ENCODE peak calls at places on chromosomes 6 and 20, in six cellular contexts. One of them, this sample, is unnamed.

GRCh38 chr6:46410330-46410953 is 80.8 kb downstream of the RCAN2 start:
- DNase-seq in aorta: no peak
- DNase-seq in effector memory CD4-positive, alpha-beta T cell: no peak
- DNase-seq in esophagus squamous epithelium: no peak
- DNase-seq in H9: no peak
- DNase-seq in uterus: no peak
- DNase-seq in this sample: no peak

GRCh38 chr6:117477988-117478852 is 4.3 kb upstream of the DCBLD1 start:
- DNase-seq in effector memory CD4-positive, alpha-beta T cell: no peak
- DNase-seq in esophagus squamous epithelium: no peak
- DNase-seq in H9: peak; percentile 43
- DNase-seq in aorta: no peak
- DNase-seq in uterus: no peak
- DNase-seq in this sample: no peak

GRCh38 chr20:10556519-10557083 is 117.2 kb downstream of the JAG1 start:
- DNase-seq in esophagus squamous epithelium: no peak
- DNase-seq in aorta: no peak
- DNase-seq in H9: no peak
- DNase-seq in effector memory CD4-positive, alpha-beta T cell: no peak
- DNase-seq in uterus: no peak
- DNase-seq in this sample: no peak

GRCh38 chr6:7998103-7998725 is 66.0 kb downstream of the BLOC1S5 start:
- DNase-seq in esophagus squamous epithelium: no peak
- DNase-seq in effector memory CD4-positive, alpha-beta T cell: no peak
- DNase-seq in uterus: no peak
- DNase-seq in H9: no peak
- DNase-seq in aorta: no peak
- DNase-seq in this sample: no peak

GRCh38 chr6:50390416-50390815 is 322.9 kb upstream of the TFAP2D start:
- DNase-seq in aorta: no peak
- DNase-seq in esophagus squamous epithelium: no peak
- DNase-seq in effector memory CD4-positive, alpha-beta T cell: no peak
- DNase-seq in uterus: no peak
- DNase-seq in H9: no peak
- DNase-seq in this sample: no peak

GRCh38 chr20:905999-906520 is 10.1 kb downstream of the ANGPT4 start:
- DNase-seq in esophagus squamous epithelium: no peak
- DNase-seq in uterus: no peak
- DNase-seq in effector memory CD4-positive, alpha-beta T cell: no peak
- DNase-seq in aorta: no peak
- DNase-seq in H9: no peak
- DNase-seq in this sample: no peak

GRCh38 chr20:48682529-48683385 is 145.0 kb downstream of the PREX1 start:
- DNase-seq in aorta: peak; percentile 88
- DNase-seq in H9: peak; percentile 76
- DNase-seq in effector memory CD4-positive, alpha-beta T cell: no peak
- DNase-seq in uterus: peak; percentile 71
- DNase-seq in esophagus squamous epithelium: no peak
- DNase-seq in this sample: no peak

GRCh38 chr6:42131531-42131930 is 10.9 kb downstream of the C6orf132 start:
- DNase-seq in aorta: no peak
- DNase-seq in effector memory CD4-positive, alpha-beta T cell: no peak
- DNase-seq in uterus: no peak
- DNase-seq in H9: no peak
- DNase-seq in esophagus squamous epithelium: no peak
- DNase-seq in this sample: no peak

GRCh38 chr20:64035066-64035932 is 683 bp upstream of the C20orf204 start:
- DNase-seq in effector memory CD4-positive, alpha-beta T cell: peak; percentile 27
- DNase-seq in H9: no peak
- DNase-seq in uterus: no peak
- DNase-seq in aorta: no peak
- DNase-seq in esophagus squamous epithelium: no peak
- DNase-seq in this sample: peak; percentile 23

GRCh38 chr20:41205313-41205712 is 68.0 kb downstream of the PLCG1 start:
- DNase-seq in esophagus squamous epithelium: no peak
- DNase-seq in uterus: no peak
- DNase-seq in H9: no peak
- DNase-seq in aorta: no peak
- DNase-seq in effector memory CD4-positive, alpha-beta T cell: no peak
- DNase-seq in this sample: no peak

GRCh38 chr6:98775205-98775604 is 59.2 kb upstream of the POU3F2 start:
- DNase-seq in aorta: no peak
- DNase-seq in H9: no peak
- DNase-seq in effector memory CD4-positive, alpha-beta T cell: no peak
- DNase-seq in esophagus squamous epithelium: no peak
- DNase-seq in uterus: no peak
- DNase-seq in this sample: no peak

GRCh38 chr6:41602864-41603608 is 35.2 kb upstream of the MDFI start:
- DNase-seq in uterus: peak; percentile 76
- DNase-seq in H9: peak; percentile 88
- DNase-seq in esophagus squamous epithelium: no peak
- DNase-seq in effector memory CD4-positive, alpha-beta T cell: peak; percentile 40
- DNase-seq in aorta: peak; percentile 83
- DNase-seq in this sample: peak; percentile 60

GRCh38 chr6:158313989-158314388 is 1.7 kb downstream of the TULP4 start:
- DNase-seq in effector memory CD4-positive, alpha-beta T cell: no peak
- DNase-seq in uterus: no peak
- DNase-seq in esophagus squamous epithelium: no peak
- DNase-seq in H9: no peak
- DNase-seq in aorta: peak; percentile 60
- DNase-seq in this sample: no peak

GRCh38 chr6:157068691-157069228 is 254.6 kb downstream of the TMEM242 start:
- DNase-seq in effector memory CD4-positive, alpha-beta T cell: no peak
- DNase-seq in H9: no peak
- DNase-seq in esophagus squamous epithelium: no peak
- DNase-seq in aorta: no peak
- DNase-seq in uterus: no peak
- DNase-seq in this sample: no peak

GRCh38 chr20:45138451-45139300 is 14.4 kb upstream of the WFDC12 start:
- DNase-seq in H9: peak; percentile 84
- DNase-seq in esophagus squamous epithelium: no peak
- DNase-seq in uterus: no peak
- DNase-seq in effector memory CD4-positive, alpha-beta T cell: no peak
- DNase-seq in aorta: peak; percentile 58
- DNase-seq in this sample: no peak

GRCh38 chr6:26304213-26305096 is 60.5 kb upstream of the BTN3A2 start:
- DNase-seq in aorta: peak; percentile 68
- DNase-seq in esophagus squamous epithelium: no peak
- DNase-seq in effector memory CD4-positive, alpha-beta T cell: no peak
- DNase-seq in H9: no peak
- DNase-seq in uterus: peak; percentile 34
- DNase-seq in this sample: no peak

GRCh38 chr20:33709905-33710541 is 10.1 kb downstream of the PXMP4 start:
- DNase-seq in effector memory CD4-positive, alpha-beta T cell: no peak
- DNase-seq in esophagus squamous epithelium: no peak
- DNase-seq in uterus: no peak
- DNase-seq in H9: peak; percentile 89
- DNase-seq in aorta: no peak
- DNase-seq in this sample: no peak

GRCh38 chr20:43752561-43753301 is 25.9 kb upstream of the GTSF1L start:
- DNase-seq in H9: no peak
- DNase-seq in aorta: peak; percentile 71
- DNase-seq in uterus: no peak
- DNase-seq in esophagus squamous epithelium: peak; percentile 7
- DNase-seq in effector memory CD4-positive, alpha-beta T cell: no peak
- DNase-seq in this sample: no peak

GRCh38 chr20:1491281-1491840 is at the start of gene SIRPB2:
- DNase-seq in aorta: peak; percentile 78
- DNase-seq in effector memory CD4-positive, alpha-beta T cell: no peak
- DNase-seq in esophagus squamous epithelium: no peak
- DNase-seq in H9: no peak
- DNase-seq in uterus: peak; percentile 42
- DNase-seq in this sample: no peak

GRCh38 chr6:15242937-15243614 is 2.8 kb upstream of the JARID2 start:
- DNase-seq in H9: peak; percentile 58
- DNase-seq in uterus: no peak
- DNase-seq in effector memory CD4-positive, alpha-beta T cell: no peak
- DNase-seq in aorta: no peak
- DNase-seq in esophagus squamous epithelium: no peak
- DNase-seq in this sample: no peak

GRCh38 chr6:77568570-77568969 is 84.3 kb upstream of the MEI4 start:
- DNase-seq in uterus: no peak
- DNase-seq in esophagus squamous epithelium: no peak
- DNase-seq in H9: no peak
- DNase-seq in effector memory CD4-positive, alpha-beta T cell: no peak
- DNase-seq in aorta: no peak
- DNase-seq in this sample: no peak

GRCh38 chr6:109236140-109237081 is 141.1 kb downstream of the CEP57L1 start:
- DNase-seq in effector memory CD4-positive, alpha-beta T cell: no peak
- DNase-seq in aorta: no peak
- DNase-seq in H9: peak; percentile 93
- DNase-seq in esophagus squamous epithelium: no peak
- DNase-seq in uterus: no peak
- DNase-seq in this sample: no peak

GRCh38 chr6:151058021-151058733 is 181.6 kb upstream of the AKAP12 start:
- DNase-seq in esophagus squamous epithelium: no peak
- DNase-seq in effector memory CD4-positive, alpha-beta T cell: no peak
- DNase-seq in aorta: no peak
- DNase-seq in uterus: no peak
- DNase-seq in H9: no peak
- DNase-seq in this sample: no peak

GRCh38 chr6:3102875-3103274 is 15.6 kb upstream of the BPHL start:
- DNase-seq in H9: no peak
- DNase-seq in esophagus squamous epithelium: no peak
- DNase-seq in uterus: no peak
- DNase-seq in aorta: no peak
- DNase-seq in effector memory CD4-positive, alpha-beta T cell: no peak
- DNase-seq in this sample: no peak

GRCh38 chr20:62776692-62777527 is 19.4 kb upstream of the MRGBP start:
- DNase-seq in H9: peak; percentile 81
- DNase-seq in aorta: no peak
- DNase-seq in effector memory CD4-positive, alpha-beta T cell: peak; percentile 14
- DNase-seq in esophagus squamous epithelium: no peak
- DNase-seq in uterus: no peak
- DNase-seq in this sample: no peak

GRCh38 chr20:34165246-34165645 is 53.2 kb upstream of the EIF2S2 start:
- DNase-seq in aorta: no peak
- DNase-seq in uterus: no peak
- DNase-seq in H9: no peak
- DNase-seq in esophagus squamous epithelium: no peak
- DNase-seq in effector memory CD4-positive, alpha-beta T cell: no peak
- DNase-seq in this sample: no peak

GRCh38 chr6:17584241-17584803 is 15.8 kb upstream of the FAM8A1 start:
- DNase-seq in effector memory CD4-positive, alpha-beta T cell: no peak
- DNase-seq in uterus: peak; percentile 67
- DNase-seq in H9: no peak
- DNase-seq in esophagus squamous epithelium: no peak
- DNase-seq in aorta: no peak
- DNase-seq in this sample: no peak

DNA sequence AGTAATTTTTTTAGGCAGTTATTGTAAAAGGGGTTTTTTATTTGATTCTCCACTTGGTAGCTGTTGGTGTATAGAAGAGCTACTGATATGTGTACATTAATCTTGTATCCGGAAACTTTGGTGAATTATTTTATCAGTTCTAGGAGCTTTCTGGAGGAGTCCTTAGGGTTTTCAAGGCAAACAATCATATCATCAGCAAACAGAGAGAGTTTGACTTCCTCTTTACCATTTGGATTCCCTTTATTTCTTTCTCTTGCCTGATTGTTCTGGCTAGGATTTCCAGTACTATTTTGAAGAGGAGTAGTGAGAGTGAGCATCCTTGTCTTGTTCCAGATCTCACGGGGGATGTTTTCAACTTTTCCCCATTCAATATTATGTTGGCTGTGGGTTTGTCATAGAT is 28.0 kb upstream of the TNFAIP3 start:
- DNase-seq in effector memory CD4-positive, alpha-beta T cell: no peak
- DNase-seq in esophagus squamous epithelium: no peak
- DNase-seq in aorta: no peak
- DNase-seq in H9: no peak
- DNase-seq in uterus: no peak
- DNase-seq in this sample: no peak
- H3K9me3 ChIP-seq in effector memory CD4-positive, alpha-beta T cell: peaks cover 3% of the 10 kb centered on the region
- H3K9me3 ChIP-seq in esophagus squamous epithelium: no peaks in the 10 kb centered on the region
- H3K9me3 ChIP-seq in aorta: peaks cover 2% of the 10 kb centered on the region
- H3K9me3 ChIP-seq in H9: no peaks in the 10 kb centered on the region
- H3K9me3 ChIP-seq in uterus: no peaks in the 10 kb centered on the region
- H3K9me3 ChIP-seq in this sample: no peaks in the 10 kb centered on the region

DNA sequence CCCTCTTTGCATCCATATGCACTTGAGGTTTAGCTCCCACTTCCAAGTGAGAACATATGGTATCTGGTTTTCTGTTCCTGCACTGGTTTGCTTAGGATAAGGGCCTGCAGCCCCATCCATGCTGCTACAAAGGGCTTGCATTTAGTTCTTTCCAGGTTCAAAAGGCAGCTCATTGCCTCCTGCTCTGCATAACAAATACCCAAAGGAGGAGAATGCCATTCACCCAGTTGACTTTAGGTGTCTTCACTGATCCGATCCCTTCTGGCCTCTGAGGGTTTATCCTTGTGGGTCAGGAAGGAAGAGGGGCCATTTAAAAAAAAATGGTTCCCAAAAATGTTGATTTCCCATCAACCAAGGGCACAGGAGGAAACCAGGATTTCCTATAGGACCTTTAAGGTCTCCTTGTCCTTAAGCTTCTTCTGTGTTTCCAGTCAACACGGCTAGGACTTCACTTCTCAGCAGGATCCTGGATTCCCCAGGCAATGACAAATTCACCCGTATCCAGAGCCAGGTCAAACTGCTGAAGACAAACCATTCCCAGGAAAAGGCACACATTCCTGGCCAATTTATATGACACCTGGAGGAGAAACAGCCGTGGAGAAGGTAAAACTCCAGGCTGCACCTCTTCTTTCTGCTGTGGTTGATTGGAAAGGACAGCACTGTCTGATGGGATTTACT is 447.7 kb upstream of the CDH4 start:
- DNase-seq in effector memory CD4-positive, alpha-beta T cell: no peak
- DNase-seq in uterus: no peak
- DNase-seq in aorta: no peak
- DNase-seq in H9: peak; percentile 65
- DNase-seq in esophagus squamous epithelium: no peak
- DNase-seq in this sample: no peak
- H3K9me3 ChIP-seq in effector memory CD4-positive, alpha-beta T cell: no peaks in the 10 kb centered on the region
- H3K9me3 ChIP-seq in uterus: no peaks in the 10 kb centered on the region
- H3K9me3 ChIP-seq in aorta: peaks cover 5% of the 10 kb centered on the region
- H3K9me3 ChIP-seq in H9: no peaks in the 10 kb centered on the region
- H3K9me3 ChIP-seq in esophagus squamous epithelium: peaks cover 11% of the 10 kb centered on the region
- H3K9me3 ChIP-seq in this sample: no peaks in the 10 kb centered on the region

DNA sequence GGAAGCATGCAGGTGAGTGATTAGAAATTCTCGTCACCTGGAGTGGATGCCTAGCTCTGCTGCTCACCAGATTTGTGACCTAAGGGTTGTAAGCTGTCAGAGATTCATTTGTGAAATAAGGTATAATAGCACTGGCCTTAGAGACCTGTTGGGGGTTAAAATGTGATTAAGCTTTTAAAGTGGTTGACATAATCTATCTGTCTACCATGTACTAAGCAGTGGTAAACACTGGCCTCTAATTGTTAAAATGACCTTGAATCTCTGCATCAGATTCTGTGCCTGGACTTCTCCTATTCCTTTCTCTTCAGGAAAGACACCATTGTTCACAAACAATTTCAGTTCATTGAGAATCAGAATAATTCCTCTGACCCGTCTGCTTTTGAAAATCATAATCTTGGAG is 536.2 kb downstream of the CBLN4 start:
- DNase-seq in aorta: no peak
- DNase-seq in H9: no peak
- DNase-seq in uterus: no peak
- DNase-seq in effector memory CD4-positive, alpha-beta T cell: no peak
- DNase-seq in esophagus squamous epithelium: no peak
- DNase-seq in this sample: no peak
- H3K9me3 ChIP-seq in aorta: peaks cover 2% of the 10 kb centered on the region
- H3K9me3 ChIP-seq in H9: no peaks in the 10 kb centered on the region
- H3K9me3 ChIP-seq in uterus: no peaks in the 10 kb centered on the region
- H3K9me3 ChIP-seq in effector memory CD4-positive, alpha-beta T cell: no peaks in the 10 kb centered on the region
- H3K9me3 ChIP-seq in esophagus squamous epithelium: no peaks in the 10 kb centered on the region
- H3K9me3 ChIP-seq in this sample: no peaks in the 10 kb centered on the region

GRCh38 chr6:160154471-160154870 is 32.9 kb downstream of the SLC22A1 start:
- DNase-seq in H9: no peak
- DNase-seq in uterus: no peak
- DNase-seq in esophagus squamous epithelium: no peak
- DNase-seq in aorta: no peak
- DNase-seq in effector memory CD4-positive, alpha-beta T cell: no peak
- DNase-seq in this sample: no peak
- H3K9me3 ChIP-seq in H9: no peaks in the 10 kb centered on the region
- H3K9me3 ChIP-seq in uterus: no peaks in the 10 kb centered on the region
- H3K9me3 ChIP-seq in esophagus squamous epithelium: peaks cover 3% of the 10 kb centered on the region
- H3K9me3 ChIP-seq in aorta: no peaks in the 10 kb centered on the region
- H3K9me3 ChIP-seq in effector memory CD4-positive, alpha-beta T cell: no peaks in the 10 kb centered on the region
- H3K9me3 ChIP-seq in this sample: no peaks in the 10 kb centered on the region